ENCODE peak calls at places on chromosomes 3 and 15, in eight cellular contexts. Z is stimulated activated naive B cell treated with anti-CD40 and anti-IgM and Interleukin-4, amounts not matched to agents 10 μg/mL and 1 μg/mL and 100 μg/mL, for 72 hours; H is NCI-H1436; L is activated naive CD4-positive, alpha-beta T cell; C is stimulated activated CD4-positive, alpha-beta T cell treated with anti-CD3 and anti-CD28 coated beads, TNF-alpha, amount 100 ng/mL, for 1 hour; W is CD4-positive, alpha-beta T cell; E is AG04450; I is AG09309. B is an unnamed sample.

GRCh38 chr15:69300129-69300588 is 1.4 kb downstream of the PAQR5 start:
- DNase-seq in Z (no peak), H (no peak), L (no peak), C (no peak), W (no peak), E (no peak), I (no peak), B (no peak)

GRCh38 chr15:101541501-101542292 is 52.2 kb upstream of the PCSK6 start:
- DNase-seq in Z (no peak), H (no peak), L (no peak), C (no peak), W (no peak), E (no peak), I (no peak), B (no peak)

GRCh38 chr3:170707899-170708298 is 122.0 kb upstream of the SLC7A14 start:
- DNase-seq in Z (no peak), H (no peak), L (no peak), C (no peak), W (no peak), E (no peak), I (no peak), B (no peak)

GRCh38 chr3:11629716-11630115 is 14.0 kb downstream of the VGLL4 start:
- DNase-seq in Z (no peak), H (no peak), L (no peak), C (no peak), W (no peak), E (peak), I (peak), B (no peak)

GRCh38 chr15:67458449-67458848 is 62.5 kb upstream of the C15orf61 start:
- DNase-seq in Z (no peak), H (no peak), L (no peak), C (no peak), W (no peak), E (no peak), I (no peak), B (no peak)

GRCh38 chr15:92625297-92625980 is 30.1 kb downstream of the FAM174B start:
- DNase-seq in Z (no peak), H (no peak), L (no peak), C (no peak), W (no peak), E (peak), I (peak), B (no peak)

GRCh38 chr3:122835590-122835989 is 40.7 kb downstream of the SLC49A4 start:
- DNase-seq in Z (no peak), H (no peak), L (no peak), C (no peak), W (no peak), E (no peak), I (no peak), B (no peak)

GRCh38 chr3:134852132-134852531 is 57.1 kb downstream of the EPHB1 start:
- DNase-seq in Z (no peak), H (no peak), L (no peak), C (no peak), W (no peak), E (no peak), I (no peak), B (no peak)

GRCh38 chr15:70234256-70234965 is 136.7 kb upstream of the TLE3 start:
- DNase-seq in Z (no peak), H (no peak), L (no peak), C (no peak), W (no peak), E (no peak), I (peak), B (no peak)

GRCh38 chr15:57746752-57747151 is 40.2 kb downstream of the POLR2M start:
- DNase-seq in Z (no peak), H (no peak), L (no peak), C (no peak), W (no peak), E (no peak), I (no peak), B (no peak)

GRCh38 chr3:17742837-17743659 is 617 bp upstream of the TBC1D5 start:
- DNase-seq in Z (no peak), H (no peak), L (no peak), C (no peak), W (no peak), E (peak), I (peak), B (no peak)

GRCh38 chr3:62159056-62159455 is 214.3 kb downstream of the FEZF2 start:
- DNase-seq in Z (no peak), H (no peak), L (no peak), C (no peak), W (no peak), E (no peak), I (no peak), B (no peak)

GRCh38 chr15:31023841-31024240 is 32.4 kb upstream of the MTMR10 start:
- DNase-seq in Z (no peak), H (no peak), L (no peak), C (no peak), W (no peak), E (no peak), I (no peak), B (no peak)

GRCh38 chr15:41558400-41559238 is at the start of gene TYRO3:
- DNase-seq in Z (no peak), H (peak), L (peak), C (peak), W (peak), E (no peak), I (no peak), B (no peak)

GRCh38 chr3:152120606-152121291 is 148.0 kb upstream of the MBNL1 start:
- DNase-seq in Z (no peak), H (no peak), L (no peak), C (no peak), W (no peak), E (no peak), I (no peak), B (no peak)

GRCh38 chr3:119834754-119835365 is 53.0 kb downstream of the NR1I2 start:
- DNase-seq in Z (no peak), H (no peak), L (no peak), C (no peak), W (no peak), E (no peak), I (no peak), B (no peak)

GRCh38 chr3:33439421-33440327 is 531 bp downstream of the UBP1 start:
- DNase-seq in Z (peak), H (no peak), L (peak), C (peak), W (peak), E (no peak), I (no peak), B (peak)

GRCh38 chr3:147130461-147130860 is 275.9 kb downstream of the ZIC4 start:
- DNase-seq in Z (no peak), H (no peak), L (no peak), C (no peak), W (no peak), E (peak), I (peak), B (no peak)

GRCh38 chr3:190338717-190339116 is 16.5 kb upstream of the CLDN1 start:
- DNase-seq in Z (no peak), H (no peak), L (no peak), C (no peak), W (no peak), E (no peak), I (no peak), B (no peak)

GRCh38 chr15:57385923-57386390 is 9.7 kb downstream of the CGNL1 start:
- DNase-seq in Z (no peak), H (no peak), L (no peak), C (no peak), W (no peak), E (no peak), I (no peak), B (no peak)

GRCh38 chr3:170421147-170421641 is 2.5 kb downstream of the CLDN11 start:
- DNase-seq in Z (no peak), H (no peak), L (no peak), C (no peak), W (no peak), E (no peak), I (no peak), B (no peak)

GRCh38 chr15:54288049-54288448 is 309.8 kb downstream of the UNC13C start:
- DNase-seq in Z (no peak), H (no peak), L (no peak), C (no peak), W (no peak), E (no peak), I (no peak), B (no peak)

GRCh38 chr15:57401546-57401945 is 25.2 kb downstream of the CGNL1 start:
- DNase-seq in Z (no peak), H (no peak), L (no peak), C (no peak), W (no peak), E (no peak), I (peak), B (no peak)

GRCh38 chr3:26652157-26652556 is 29.6 kb downstream of the LRRC3B start:
- DNase-seq in Z (no peak), H (no peak), L (no peak), C (no peak), W (no peak), E (no peak), I (no peak), B (no peak)

GRCh38 chr15:66115568-66116206 is 137.9 kb downstream of the MEGF11 start:
- DNase-seq in Z (no peak), H (peak), L (peak), C (no peak), W (peak), E (no peak), I (no peak), B (no peak)